ENCODE peak calls at places on chromosomes 13 and 19, in four cellular contexts. W is stimulated activated CD4-positive, alpha-beta T cell treated with anti-CD3 and anti-CD28 coated beads, Interleukin-15, amount 100 ng/mL, for 1 hour; P is GM06990; Q is Caki2. B is an unnamed sample.

GRCh38 chr19:39448271-39448670 is 2.9 kb downstream of the SUPT5H start:
- DNase-seq in W (no peak), P (peak; percentile 60), Q (no peak), B (peak; percentile 53)

GRCh38 chr13:44155422-44156293 is 218.0 kb upstream of the SERP2 start:
- DNase-seq in W (no peak), P (no peak), Q (no peak), B (no peak)

GRCh38 chr19:49190781-49191180 is 33.2 kb downstream of the TRPM4 start:
- DNase-seq in W (no peak), P (no peak), Q (no peak), B (no peak)

GRCh38 chr19:13790354-13790753 is 4.9 kb upstream of the ZSWIM4 start:
- DNase-seq in W (no peak), P (no peak), Q (no peak), B (no peak)

GRCh38 chr19:22545751-22546150 is 88.4 kb upstream of the ZNF492 start:
- DNase-seq in W (no peak), P (no peak), Q (peak; percentile 25), B (no peak)

GRCh38 chr19:54142166-54142780 is 4.7 kb downstream of the CNOT3 start:
- DNase-seq in W (no peak), P (no peak), Q (peak; percentile 39), B (no peak)

GRCh38 chr19:3450796-3451411 is 29.4 kb downstream of the SMIM24 start:
- DNase-seq in W (no peak), P (no peak), Q (peak; percentile 99), B (no peak)

GRCh38 chr19:32309711-32310390 is 35.6 kb upstream of the ZNF507 start:
- DNase-seq in W (no peak), P (no peak), Q (no peak), B (no peak)

GRCh38 chr13:43374621-43375020 is 351.2 kb downstream of the DNAJC15 start:
- DNase-seq in W (no peak), P (no peak), Q (no peak), B (no peak)

GRCh38 chr19:51338563-51339312 is 3.2 kb downstream of the VSIG10L start:
- DNase-seq in W (peak; percentile 70), P (peak; percentile 88), Q (peak; percentile 92), B (no peak)

GRCh38 chr19:41039806-41040205 is 48.4 kb upstream of the CYP2A13 start:
- DNase-seq in W (no peak), P (no peak), Q (no peak), B (no peak)

GRCh38 chr19:4640247-4641000 is 1.1 kb downstream of the TNFAIP8L1 start:
- DNase-seq in W (no peak), P (no peak), Q (no peak), B (no peak)

GRCh38 chr13:84951128-84951527 is 848.1 kb downstream of the SLITRK6 start:
- DNase-seq in W (no peak), P (no peak), Q (no peak), B (no peak)

GRCh38 chr19:3855321-3855720 is 13.5 kb downstream of the ZFR2 start:
- DNase-seq in W (no peak), P (no peak), Q (peak; percentile 36), B (no peak)

GRCh38 chr13:94703721-94704314 is 8.5 kb downstream of the SOX21 start:
- DNase-seq in W (no peak), P (no peak), Q (no peak), B (no peak)

GRCh38 chr19:49458567-49458903 is 5.5 kb downstream of the ALDH16A1 start:
- DNase-seq in W (no peak), P (no peak), Q (no peak), B (no peak)

GRCh38 chr19:7831452-7831851 is 1.4 kb downstream of the EVI5L start:
- DNase-seq in W (no peak), P (no peak), Q (no peak), B (no peak)

B was measured in GM12864.